ENCODE peak calls at places on chromosome 14, in ten cellular contexts. M is mesendoderm; P is hepatocyte; U is colonic mucosa; Z is fibroblast of lung; O is GM23248; A is MM.1S; N is CD4-positive, alpha-beta T cell; R is pancreas; W is effector memory CD4-positive, alpha-beta T cell. G is an unnamed sample.

GRCh38 chr14:93537962-93538361 is 107.2 kb downstream of the UNC79 start:
- DNase-seq in M (no peak), P (no peak), U (no peak), Z (no peak), O (no peak), A (no peak), N (no peak), R (no peak), W (no peak), G (no peak)

GRCh38 chr14:96052541-96053105 is 13.5 kb downstream of the C14orf132 start:
- DNase-seq in M (no peak), P (no peak), U (no peak), Z (peak), O (peak), A (no peak), N (no peak), R (no peak), W (no peak), G (no peak)

GRCh38 chr14:67941456-67942018 is 122.0 kb downstream of the RAD51B start:
- DNase-seq in M (peak), P (peak), U (no peak), Z (peak), O (peak), A (no peak), N (no peak), R (no peak), W (no peak), G (no peak)

GRCh38 chr14:91325211-91325610 is 80.7 kb upstream of the GPR68 start:
- DNase-seq in M (no peak), P (no peak), U (no peak), Z (no peak), O (no peak), A (no peak), N (no peak), R (no peak), W (no peak), G (no peak)

GRCh38 chr14:76495983-76496382 is 120.0 kb downstream of the ESRRB start:
- DNase-seq in M (no peak), P (no peak), U (no peak), Z (no peak), O (no peak), A (no peak), N (no peak), R (no peak), W (no peak), G (no peak)

GRCh38 chr14:32941668-32942065 is 3.0 kb downstream of the NPAS3 start:
- DNase-seq in M (no peak), P (no peak), U (no peak), Z (no peak), O (no peak), A (no peak), N (no peak), R (no peak), W (no peak), G (no peak)

GRCh38 chr14:71331393-71331792 is 424.1 kb downstream of the PCNX1 start:
- DNase-seq in M (no peak), P (no peak), U (no peak), Z (no peak), O (no peak), A (no peak), N (no peak), R (no peak), W (no peak), G (no peak)

GRCh38 chr14:68977137-68977740 is 1.9 kb downstream of the ACTN1 start:
- DNase-seq in M (no peak), P (no peak), U (no peak), Z (no peak), O (no peak), A (no peak), N (no peak), R (no peak), W (no peak), G (no peak)

GRCh38 chr14:69701269-69701668 is 65.7 kb upstream of the SRSF5 start:
- DNase-seq in M (no peak), P (no peak), U (no peak), Z (no peak), O (no peak), A (no peak), N (no peak), R (no peak), W (no peak), G (no peak)

GRCh38 chr14:77125275-77126073 is 16.1 kb downstream of the ZDHHC22 start:
- DNase-seq in M (peak), P (no peak), U (no peak), Z (no peak), O (no peak), A (no peak), N (no peak), R (no peak), W (no peak), G (no peak)

GRCh38 chr14:29215853-29216252 is 449.3 kb downstream of the FOXG1 start:
- DNase-seq in M (no peak), P (no peak), U (no peak), Z (peak), O (peak), A (no peak), N (no peak), R (no peak), W (no peak), G (no peak)

GRCh38 chr14:96088131-96088880 is 49.1 kb downstream of the C14orf132 start:
- DNase-seq in M (no peak), P (no peak), U (no peak), Z (no peak), O (no peak), A (no peak), N (no peak), R (no peak), W (no peak), G (no peak)

GRCh38 chr14:64704145-64704742 is at the start of gene PLEKHG3:
- DNase-seq in M (peak), P (peak), U (peak), Z (peak), O (peak), A (no peak), N (no peak), R (peak), W (peak), G (peak)

DNA sequence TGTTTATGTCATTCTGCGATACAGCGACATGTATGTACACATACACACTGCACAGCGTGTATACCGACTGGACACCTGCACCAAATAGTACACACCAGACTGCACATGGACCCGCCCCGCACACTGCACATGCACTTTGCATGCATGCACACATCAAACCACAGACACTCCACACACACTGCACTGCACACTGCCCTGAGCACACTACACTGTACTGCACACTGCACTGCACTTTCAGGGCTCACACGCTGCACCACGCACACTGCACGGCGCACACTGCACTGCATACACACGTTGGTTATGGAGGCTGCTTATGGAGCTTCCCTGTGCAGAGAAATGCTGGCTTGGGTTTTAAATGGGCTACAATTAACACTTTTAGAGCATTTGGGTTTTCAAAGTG is 1.6 kb downstream of the PAPLN start:
- DNase-seq in M (no peak), P (no peak), U (no peak), Z (peak), O (no peak), A (no peak), N (no peak), R (no peak), W (no peak), G (no peak)
- H3K27ac ChIP-seq in M (no peak), P (no peak), U (no peak), Z (no peak), O (no peak), A (no peak), N (no peak), R (no peak), W (no peak), G (no peak)

GRCh38 chr14:87999282-87999681 is 5.7 kb upstream of the GPR65 start:
- DNase-seq in M (no peak), P (no peak), U (no peak), Z (no peak), O (no peak), A (no peak), N (no peak), R (no peak), W (no peak), G (no peak)

GRCh38 chr14:88005978-88006851 is 1.3 kb downstream of the GPR65 start:
- DNase-seq in M (no peak), P (no peak), U (no peak), Z (peak), O (no peak), A (no peak), N (peak), R (no peak), W (peak), G (no peak)

GRCh38 chr14:88004637-88005036 is 298 bp upstream of the GPR65 start:
- DNase-seq in M (no peak), P (no peak), U (no peak), Z (no peak), O (no peak), A (no peak), N (no peak), R (no peak), W (no peak), G (no peak)

GRCh38 chr14:88005050-88005481 is at the start of gene GPR65:
- DNase-seq in M (no peak), P (no peak), U (no peak), Z (no peak), O (peak), A (no peak), N (peak), R (no peak), W (peak), G (no peak)

GRCh38 chr14:88002421-88002820 is 2.5 kb upstream of the GPR65 start:
- DNase-seq in M (no peak), P (no peak), U (no peak), Z (no peak), O (no peak), A (no peak), N (no peak), R (no peak), W (no peak), G (no peak)
- H3K27ac ChIP-seq in M (no peak), P (no peak), U (no peak), Z (no peak), O (no peak), A (no peak), N (no peak), R (no peak), W (no peak), G (no peak)

GRCh38 chr14:61544448-61545202 is 150.7 kb upstream of the HIF1A start:
- DNase-seq in M (no peak), P (no peak), U (no peak), Z (no peak), O (no peak), A (no peak), N (no peak), R (no peak), W (no peak), G (peak)

GRCh38 chr14:61540931-61541330 is 154.4 kb upstream of the HIF1A start:
- DNase-seq in M (no peak), P (no peak), U (no peak), Z (no peak), O (no peak), A (no peak), N (no peak), R (no peak), W (no peak), G (no peak)

GRCh38 chr14:61543946-61544345 is 151.4 kb upstream of the HIF1A start:
- DNase-seq in M (no peak), P (no peak), U (no peak), Z (no peak), O (no peak), A (no peak), N (no peak), R (no peak), W (no peak), G (no peak)

GRCh38 chr14:61545716-61546455 is 149.4 kb upstream of the HIF1A start:
- DNase-seq in M (no peak), P (no peak), U (no peak), Z (no peak), O (no peak), A (no peak), N (no peak), R (no peak), W (no peak), G (peak)

GRCh38 chr14:61542848-61543790 is 152.2 kb upstream of the HIF1A start:
- DNase-seq in M (no peak), P (no peak), U (no peak), Z (no peak), O (peak), A (no peak), N (no peak), R (no peak), W (no peak), G (no peak)
- H3K27ac ChIP-seq in M (no peak), P (no peak), U (peak), Z (no peak), O (peak), A (no peak), N (no peak), R (no peak), W (no peak), G (peak)

DNA sequence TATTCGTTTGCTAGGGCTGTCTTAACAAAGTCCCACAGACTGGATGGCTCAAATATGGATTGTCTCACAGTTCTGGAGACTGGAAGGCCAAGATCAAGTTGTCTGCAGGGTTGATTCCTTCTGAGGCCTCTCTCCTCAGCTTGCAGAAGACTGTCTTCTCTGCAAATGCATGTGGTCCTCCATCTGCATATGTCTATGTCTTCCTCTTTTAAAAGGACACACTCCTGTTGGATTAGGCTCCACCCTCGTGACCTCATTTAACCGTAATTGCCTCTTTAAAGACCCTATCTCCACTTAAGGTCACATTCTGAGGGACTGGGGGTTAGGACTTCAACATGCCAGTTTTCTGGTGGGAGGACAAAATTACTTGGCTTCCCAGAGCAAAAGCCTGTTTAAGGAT is 123.3 kb downstream of the SLC38A6 start:
- DNase-seq in M (no peak), P (no peak), U (no peak), Z (no peak), O (no peak), A (no peak), N (no peak), R (no peak), W (no peak), G (no peak)
- H3K27ac ChIP-seq in M (peak), P (peak), U (peak), Z (peak), O (peak), A (no peak), N (no peak), R (no peak), W (no peak), G (no peak)

DNA sequence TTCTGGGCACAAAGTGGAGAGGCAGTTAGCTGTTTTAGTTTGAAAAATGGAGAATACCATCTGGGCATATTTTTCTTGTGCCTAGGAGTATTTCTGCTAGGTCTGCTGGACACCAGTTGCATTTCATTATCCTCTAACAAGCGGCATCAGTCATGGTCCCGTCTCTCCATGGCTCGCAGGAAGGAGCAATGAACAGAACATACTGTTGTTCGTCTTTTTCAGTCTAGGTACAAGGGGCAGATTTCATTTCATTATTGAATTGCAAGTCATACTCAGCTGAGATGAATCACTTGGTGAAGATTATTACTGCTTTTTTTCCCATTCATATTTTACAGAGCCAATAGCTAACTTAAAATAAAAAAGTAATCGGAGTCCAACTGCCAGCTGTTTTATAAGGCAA is 117.7 kb upstream of the TMEM260 start:
- DNase-seq in M (no peak), P (no peak), U (no peak), Z (no peak), O (no peak), A (no peak), N (no peak), R (no peak), W (no peak), G (no peak)
- H3K27ac ChIP-seq in M (no peak), P (no peak), U (no peak), Z (no peak), O (no peak), A (no peak), N (no peak), R (no peak), W (no peak), G (no peak)

GRCh38 chr14:74083161-74083560 is 1.1 kb downstream of the ALDH6A1 start:
- DNase-seq in M (peak), P (peak), U (no peak), Z (no peak), O (peak), A (no peak), N (no peak), R (no peak), W (no peak), G (no peak)
- H3K27ac ChIP-seq in M (no peak), P (peak), U (no peak), Z (no peak), O (no peak), A (no peak), N (no peak), R (no peak), W (no peak), G (no peak)

GRCh38 chr14:104954746-104955395 is 23.3 kb downstream of the AHNAK2 start:
- DNase-seq in M (no peak), P (no peak), U (no peak), Z (no peak), O (no peak), A (no peak), N (no peak), R (peak), W (no peak), G (no peak)
- H3K27ac ChIP-seq in M (no peak), P (no peak), U (no peak), Z (no peak), O (no peak), A (no peak), N (no peak), R (no peak), W (no peak), G (no peak)

G was measured in substantia nigra.